ENCODE peak calls at places on chromosomes 16 and 17, in eight cellular contexts. Q, V, R, X, S, F, J and C are unnamed samples.

GRCh38 chr17:72448019-72448418 is 327.2 kb downstream of the SOX9 start:
- DNase-seq in X (no peak), F (no peak), J (no peak), R (no peak), V (no peak), S (no peak), Q (no peak), C (no peak)

GRCh38 chr17:8253801-8254200 is 4.7 kb downstream of the PFAS start:
- DNase-seq in J (no peak), Q (no peak), V (no peak), F (peak), R (no peak), X (no peak), S (no peak), C (no peak)

GRCh38 chr17:7445011-7445927 is at the start of gene CHRNB1:
- DNase-seq in Q (peak), V (peak), S (no peak), F (peak), R (peak), J (peak), X (peak), C (no peak)

GRCh38 chr17:49861150-49861884 is 13.4 kb upstream of the TAC4 start:
- DNase-seq in S (no peak), Q (peak), V (no peak), R (peak), X (peak), F (no peak), J (peak), C (no peak)

GRCh38 chr17:8658800-8659199 is 28.3 kb upstream of the MYH10 start:
- DNase-seq in S (no peak), J (no peak), Q (no peak), X (no peak), F (no peak), R (no peak), V (no peak), C (no peak)

GRCh38 chr16:10668322-10669045 is 26.2 kb downstream of the TEKT5 start:
- DNase-seq in R (no peak), Q (peak), J (no peak), F (no peak), V (no peak), S (no peak), X (peak), C (no peak)

GRCh38 chr17:57071991-57072944 is 12.8 kb upstream of the AKAP1 start:
- DNase-seq in R (no peak), J (no peak), Q (no peak), V (no peak), S (no peak), F (no peak), X (no peak), C (no peak)

GRCh38 chr17:62907961-62908360 is 58.1 kb upstream of the TANC2 start:
- DNase-seq in Q (no peak), X (no peak), J (no peak), R (no peak), S (no peak), F (no peak), V (no peak), C (no peak)

GRCh38 chr16:78072275-78072674 is 27.2 kb upstream of the WWOX start:
- DNase-seq in X (no peak), S (no peak), Q (no peak), J (no peak), V (no peak), F (no peak), R (no peak), C (no peak)

GRCh38 chr17:42072323-42073187 is 22.2 kb upstream of the C17orf113 start:
- DNase-seq in R (no peak), V (no peak), S (no peak), Q (peak), F (no peak), X (no peak), J (no peak), C (no peak)

GRCh38 chr16:53545433-53545832 is 42.4 kb upstream of the AKTIP start:
- DNase-seq in F (no peak), R (no peak), S (no peak), Q (no peak), J (no peak), V (no peak), X (peak), C (no peak)

GRCh38 chr17:55089955-55090573 is 121.5 kb downstream of the STXBP4 start:
- DNase-seq in S (no peak), R (peak), Q (peak), X (peak), V (no peak), F (no peak), J (no peak), C (no peak)

GRCh38 chr17:6429266-6429665 is 5.7 kb downstream of the AIPL1 start:
- DNase-seq in V (no peak), R (no peak), F (no peak), J (no peak), Q (no peak), S (no peak), X (no peak), C (no peak)
- TF ChIP-seq POLR2A in V (no peak), R (no peak), F (no peak), J (no peak), Q (no peak), S (no peak), X (no peak), C (no peak)

DNA sequence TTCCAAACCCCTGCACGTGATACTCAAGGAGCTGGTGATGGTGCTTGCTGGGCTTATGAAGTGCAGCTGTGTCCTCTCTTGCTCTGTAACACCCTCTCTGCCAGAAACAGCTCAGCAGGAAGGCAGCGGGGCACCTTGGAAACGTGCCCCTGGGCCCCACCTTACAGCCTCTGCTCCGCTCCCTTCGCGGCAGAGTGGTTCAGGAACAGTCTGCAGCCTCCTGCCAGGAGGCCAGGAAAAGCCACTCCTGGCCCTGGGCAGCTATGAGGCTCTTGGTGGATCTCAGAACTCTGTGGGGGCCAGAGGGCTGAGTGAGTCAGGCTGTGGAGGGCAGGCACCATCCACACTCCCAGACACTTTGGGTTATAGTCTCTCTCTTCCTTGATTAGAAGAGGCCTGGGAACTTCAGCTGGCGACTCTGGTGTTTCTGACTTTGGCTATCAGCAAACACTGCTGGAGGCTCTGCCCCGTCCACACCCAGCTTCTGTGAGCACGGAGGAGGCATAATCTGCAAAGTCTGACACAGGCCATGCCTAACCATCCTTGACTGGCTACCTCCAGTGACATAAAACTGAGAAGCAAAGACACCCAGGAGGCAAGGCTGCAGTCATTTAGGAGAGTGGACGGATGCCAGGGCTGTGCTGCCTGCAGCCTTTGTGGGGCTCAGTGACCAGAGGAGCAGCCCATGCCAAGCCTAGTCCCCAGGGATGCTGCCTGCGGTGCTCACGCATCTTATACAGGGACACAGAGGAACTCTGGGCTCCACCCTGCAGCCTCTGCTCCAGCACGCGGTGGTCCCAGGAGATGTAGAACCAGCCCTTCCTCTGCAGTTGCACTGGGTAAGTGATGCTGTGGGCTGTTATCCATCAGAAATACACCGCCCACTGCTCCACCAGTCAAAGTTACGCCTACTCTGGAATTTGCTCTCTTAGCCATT is 65.3 kb downstream of the METRNL start:
- DNase-seq in Q (no peak), V (peak), S (no peak), X (no peak), F (no peak), R (no peak), J (peak), C (peak)
- H3K27ac ChIP-seq in Q (no peak), V (peak), S (no peak), X (no peak), F (no peak), R (no peak), J (peak), C (peak)

DNA sequence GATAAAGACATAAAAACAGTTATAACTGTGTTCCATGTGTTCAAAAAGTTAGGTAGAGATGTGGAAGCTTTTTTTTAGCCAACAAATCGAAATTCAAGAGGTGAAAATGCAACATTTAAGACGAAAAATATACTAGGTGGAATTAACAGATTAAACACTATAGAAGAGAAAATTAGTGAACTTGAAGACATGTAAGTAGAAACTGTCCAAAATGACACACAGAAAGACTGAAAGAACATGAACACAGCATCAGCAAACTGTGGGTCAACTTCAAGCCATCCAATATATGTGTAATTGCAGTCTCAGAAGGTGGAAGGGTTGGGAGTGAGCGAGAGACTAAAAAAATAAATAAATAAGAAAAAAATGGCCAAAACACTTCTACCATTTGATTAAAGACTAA is 9.3 kb downstream of the FAM83G start:
- DNase-seq in V (no peak), R (no peak), S (no peak), F (no peak), Q (no peak), J (no peak), X (no peak), C (no peak)
- H3K4me3 ChIP-seq in V (no peak), R (no peak), S (no peak), F (no peak), Q (no peak), J (no peak), X (no peak), C (no peak)

GRCh38 chr16:81739503-81739902 is 39.6 kb upstream of the PLCG2 start:
- DNase-seq in R (no peak), X (no peak), V (no peak), J (no peak), S (no peak), Q (no peak), F (no peak), C (no peak)

GRCh38 chr16:81740163-81740562 is 38.9 kb upstream of the PLCG2 start:
- DNase-seq in X (peak), V (no peak), F (no peak), S (no peak), R (peak), J (no peak), Q (peak), C (no peak)

GRCh38 chr16:81738831-81739496 is 40.1 kb upstream of the PLCG2 start:
- DNase-seq in X (no peak), Q (peak), J (no peak), S (peak), F (peak), V (no peak), R (peak), C (no peak)

GRCh38 chr16:81734632-81735434 is 44.3 kb upstream of the PLCG2 start:
- DNase-seq in R (no peak), J (no peak), S (no peak), X (no peak), V (no peak), Q (no peak), F (no peak), C (no peak)

DNA sequence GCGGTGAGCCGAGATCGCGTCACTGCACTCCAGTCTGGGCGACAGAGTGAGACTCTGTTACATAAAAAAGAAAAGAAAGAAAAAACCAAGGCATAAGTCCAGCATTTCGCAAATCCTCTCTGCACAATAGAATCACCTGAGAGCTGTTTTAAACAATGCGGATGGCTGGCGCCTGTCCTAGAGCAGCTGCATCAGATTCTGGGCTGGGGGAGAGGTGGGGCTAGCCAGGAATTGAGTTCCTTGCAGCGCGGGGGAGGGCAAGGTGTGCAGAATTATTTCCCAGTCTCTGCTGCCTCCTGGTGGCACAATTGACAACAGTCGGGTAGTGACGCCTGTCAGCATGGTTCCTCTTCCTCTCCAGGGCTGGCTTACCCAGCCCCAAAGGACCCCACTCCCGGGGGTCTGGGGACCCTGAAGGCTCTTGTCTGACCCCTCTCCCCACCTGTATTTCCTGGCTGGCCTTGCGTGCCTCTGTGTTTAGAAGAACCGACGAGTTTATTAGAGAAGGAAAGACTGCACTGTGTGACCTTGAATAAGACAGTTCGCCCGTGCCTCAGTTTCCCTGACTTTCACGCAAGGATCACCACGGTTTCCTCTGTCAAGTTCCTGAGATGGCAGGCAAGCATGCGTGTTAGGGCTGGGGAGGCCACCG is 41.1 kb upstream of the PLCG2 start:
- DNase-seq in V (peak), Q (peak), S (peak), X (peak), F (peak), J (peak), R (peak), C (no peak)
- TF ChIP-seq POLR2A in V (no peak), Q (no peak), S (no peak), X (no peak), F (no peak), J (no peak), R (no peak), C (no peak)

GRCh38 chr17:74447628-74448159 is 15.8 kb downstream of the GPRC5C start:
- DNase-seq in X (no peak), V (no peak), S (no peak), R (no peak), F (no peak), J (no peak), Q (no peak), C (no peak)

GRCh38 chr17:74448774-74449173 is 16.9 kb downstream of the GPRC5C start:
- DNase-seq in X (no peak), J (no peak), V (no peak), R (no peak), F (no peak), S (no peak), Q (no peak), C (no peak)

GRCh38 chr17:74449773-74450172 is 16.7 kb upstream of the CD300A start:
- DNase-seq in J (no peak), V (no peak), X (no peak), F (no peak), S (no peak), R (no peak), Q (no peak), C (no peak)

GRCh38 chr17:74450231-74450630 is 16.2 kb upstream of the CD300A start:
- DNase-seq in R (no peak), S (no peak), J (no peak), X (no peak), V (no peak), F (no peak), Q (no peak), C (no peak)

GRCh38 chr17:74449306-74449705 is 17.1 kb upstream of the CD300A start:
- DNase-seq in J (no peak), F (no peak), X (no peak), Q (no peak), V (no peak), R (no peak), S (no peak), C (no peak)
- H3K27ac ChIP-seq in J (peak), F (peak), X (no peak), Q (no peak), V (peak), R (no peak), S (no peak), C (peak)

GRCh38 chr17:3918372-3919122 is 2.3 kb upstream of the P2RX1 start:
- DNase-seq in R (no peak), Q (peak), X (no peak), S (no peak), V (no peak), J (no peak), F (peak), C (no peak)
- H3K4me3 ChIP-seq in R (no peak), Q (no peak), X (no peak), S (no peak), V (no peak), J (no peak), F (no peak), C (no peak)

DNA sequence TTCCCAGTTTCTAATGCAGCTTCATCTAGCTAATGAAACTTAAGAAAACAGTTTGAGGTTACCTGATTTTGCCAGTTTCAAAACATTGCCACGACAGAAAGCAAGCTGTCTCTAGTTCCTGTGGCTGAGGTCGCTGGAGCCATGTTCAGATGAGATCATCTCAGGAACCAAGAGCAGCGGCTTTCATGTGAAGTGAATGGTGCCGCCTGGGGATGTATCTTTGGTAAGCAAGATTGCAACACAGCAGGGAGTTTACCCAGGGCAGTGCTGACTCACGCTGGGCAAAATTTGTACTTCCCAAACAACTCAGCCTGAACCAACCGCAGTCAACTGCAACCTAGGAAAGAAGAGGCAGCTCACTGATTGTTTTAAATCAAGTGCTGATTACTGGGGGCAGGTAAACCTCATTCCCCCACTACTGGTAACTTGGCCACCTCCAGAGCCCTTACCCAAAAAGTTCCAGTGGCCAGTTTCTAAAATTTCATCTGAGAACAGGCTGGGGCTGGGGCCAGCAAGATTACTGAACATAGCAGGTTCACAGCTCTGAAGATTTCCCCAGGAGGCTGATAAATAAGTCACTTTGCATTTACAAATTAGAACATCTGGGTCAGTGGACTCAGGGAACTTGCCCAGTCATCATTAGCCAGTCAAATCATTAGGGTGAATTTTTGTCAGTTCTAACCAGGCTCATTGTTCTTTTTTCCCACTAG is at the start of gene RFFL:
- DNase-seq in X (peak), Q (peak), J (peak), V (peak), S (peak), F (peak), R (peak), C (peak)
- TF ChIP-seq POLR2A in X (peak), Q (peak), J (no peak), V (no peak), S (peak), F (peak), R (peak), C (no peak)